ENCODE peak calls at places on chromosomes 6 and 20, in ten cellular contexts. One of them, this sample, is unnamed.
A peak's percentile ranks its signal among the peaks of the same experiment; 100 is the strongest.

GRCh38 chr20:57708694-57709673 is 831 bp downstream of the PMEPA1 start:
- DNase-seq in T47D: peak; percentile 50
- DNase-seq in nephron progenitor cell: peak; percentile 54
- DNase-seq in HFF-Myc: no peak
- DNase-seq in amniotic stem cell: no peak
- DNase-seq in kidney epithelial cell: no peak
- DNase-seq in NCI-H524: no peak
- DNase-seq in GM12892: no peak
- DNase-seq in OCI-LY7: no peak
- DNase-seq in PC-3: no peak
- DNase-seq in this sample: no peak

GRCh38 chr6:33727126-33727525 is 15.6 kb upstream of the UQCC2 start:
- DNase-seq in GM12892: no peak
- DNase-seq in OCI-LY7: no peak
- DNase-seq in kidney epithelial cell: no peak
- DNase-seq in nephron progenitor cell: no peak
- DNase-seq in NCI-H524: no peak
- DNase-seq in amniotic stem cell: no peak
- DNase-seq in T47D: no peak
- DNase-seq in PC-3: no peak
- DNase-seq in HFF-Myc: no peak
- DNase-seq in this sample: no peak

GRCh38 chr20:16821211-16822089 is 73.3 kb downstream of the OTOR start:
- DNase-seq in HFF-Myc: peak; percentile 20
- DNase-seq in NCI-H524: peak; percentile 11
- DNase-seq in GM12892: no peak
- DNase-seq in OCI-LY7: peak; percentile 57
- DNase-seq in PC-3: peak; percentile 69
- DNase-seq in nephron progenitor cell: peak; percentile 37
- DNase-seq in T47D: peak; percentile 32
- DNase-seq in amniotic stem cell: peak; percentile 18
- DNase-seq in kidney epithelial cell: peak; percentile 41
- DNase-seq in this sample: no peak

GRCh38 chr20:44284032-44284431 is 27.0 kb downstream of the FITM2 start:
- DNase-seq in GM12892: no peak
- DNase-seq in amniotic stem cell: no peak
- DNase-seq in NCI-H524: no peak
- DNase-seq in OCI-LY7: no peak
- DNase-seq in T47D: no peak
- DNase-seq in kidney epithelial cell: no peak
- DNase-seq in PC-3: no peak
- DNase-seq in HFF-Myc: no peak
- DNase-seq in nephron progenitor cell: no peak
- DNase-seq in this sample: no peak

GRCh38 chr6:21109421-21110178 is 484.0 kb upstream of the SOX4 start:
- DNase-seq in nephron progenitor cell: no peak
- DNase-seq in OCI-LY7: no peak
- DNase-seq in HFF-Myc: peak; percentile 73
- DNase-seq in amniotic stem cell: no peak
- DNase-seq in PC-3: peak; percentile 94
- DNase-seq in GM12892: no peak
- DNase-seq in NCI-H524: no peak
- DNase-seq in T47D: no peak
- DNase-seq in kidney epithelial cell: peak; percentile 77
- DNase-seq in this sample: peak; percentile 81

GRCh38 chr20:49846206-49846807 is 33.7 kb downstream of the SLC9A8 start:
- DNase-seq in GM12892: no peak
- DNase-seq in nephron progenitor cell: peak; percentile 37
- DNase-seq in amniotic stem cell: peak; percentile 34
- DNase-seq in HFF-Myc: no peak
- DNase-seq in PC-3: peak; percentile 85
- DNase-seq in kidney epithelial cell: no peak
- DNase-seq in OCI-LY7: peak; percentile 77
- DNase-seq in T47D: peak; percentile 28
- DNase-seq in NCI-H524: peak; percentile 39
- DNase-seq in this sample: peak; percentile 10

GRCh38 chr6:69957990-69958559 is 91.7 kb downstream of the COL19A1 start:
- DNase-seq in PC-3: peak; percentile 4
- DNase-seq in amniotic stem cell: no peak
- DNase-seq in T47D: no peak
- DNase-seq in kidney epithelial cell: no peak
- DNase-seq in GM12892: no peak
- DNase-seq in OCI-LY7: no peak
- DNase-seq in nephron progenitor cell: no peak
- DNase-seq in HFF-Myc: no peak
- DNase-seq in NCI-H524: peak; percentile 80
- DNase-seq in this sample: no peak

GRCh38 chr6:92369309-92369708 is 1050.0 kb downstream of the EPHA7 start:
- DNase-seq in PC-3: no peak
- DNase-seq in amniotic stem cell: no peak
- DNase-seq in GM12892: no peak
- DNase-seq in HFF-Myc: no peak
- DNase-seq in nephron progenitor cell: no peak
- DNase-seq in kidney epithelial cell: no peak
- DNase-seq in NCI-H524: no peak
- DNase-seq in T47D: no peak
- DNase-seq in OCI-LY7: no peak
- DNase-seq in this sample: no peak

GRCh38 chr6:45328523-45328922 is 393 bp downstream of the RUNX2 start:
- DNase-seq in amniotic stem cell: no peak
- DNase-seq in kidney epithelial cell: no peak
- DNase-seq in NCI-H524: no peak
- DNase-seq in GM12892: no peak
- DNase-seq in nephron progenitor cell: no peak
- DNase-seq in PC-3: no peak
- DNase-seq in OCI-LY7: no peak
- DNase-seq in HFF-Myc: no peak
- DNase-seq in T47D: no peak
- DNase-seq in this sample: no peak

GRCh38 chr20:44092551-44093248 is 94.3 kb downstream of the JPH2 start:
- DNase-seq in HFF-Myc: no peak
- DNase-seq in NCI-H524: no peak
- DNase-seq in amniotic stem cell: peak; percentile 11
- DNase-seq in OCI-LY7: peak; percentile 58
- DNase-seq in GM12892: no peak
- DNase-seq in nephron progenitor cell: no peak
- DNase-seq in T47D: no peak
- DNase-seq in kidney epithelial cell: no peak
- DNase-seq in PC-3: peak; percentile 82
- DNase-seq in this sample: no peak

GRCh38 chr6:167957626-167958025 is 39.8 kb upstream of the KIF25 start:
- DNase-seq in nephron progenitor cell: no peak
- DNase-seq in OCI-LY7: no peak
- DNase-seq in kidney epithelial cell: no peak
- DNase-seq in GM12892: no peak
- DNase-seq in T47D: no peak
- DNase-seq in NCI-H524: no peak
- DNase-seq in amniotic stem cell: no peak
- DNase-seq in PC-3: no peak
- DNase-seq in HFF-Myc: no peak
- DNase-seq in this sample: no peak

GRCh38 chr20:54980321-54980960 is 505.0 kb downstream of the DOK5 start:
- DNase-seq in T47D: no peak
- DNase-seq in amniotic stem cell: no peak
- DNase-seq in kidney epithelial cell: no peak
- DNase-seq in HFF-Myc: no peak
- DNase-seq in OCI-LY7: peak; percentile 4
- DNase-seq in GM12892: no peak
- DNase-seq in nephron progenitor cell: peak; percentile 8
- DNase-seq in PC-3: peak; percentile 44
- DNase-seq in NCI-H524: no peak
- DNase-seq in this sample: no peak

GRCh38 chr20:20214757-20215275 is 153.1 kb upstream of the INSM1 start:
- DNase-seq in GM12892: no peak
- DNase-seq in T47D: no peak
- DNase-seq in PC-3: no peak
- DNase-seq in nephron progenitor cell: no peak
- DNase-seq in amniotic stem cell: no peak
- DNase-seq in kidney epithelial cell: no peak
- DNase-seq in HFF-Myc: no peak
- DNase-seq in OCI-LY7: no peak
- DNase-seq in NCI-H524: peak; percentile 81
- DNase-seq in this sample: no peak

GRCh38 chr6:4776493-4776966 is 326 bp downstream of the CDYL start:
- DNase-seq in HFF-Myc: no peak
- DNase-seq in NCI-H524: no peak
- DNase-seq in OCI-LY7: peak; percentile 66
- DNase-seq in amniotic stem cell: no peak
- DNase-seq in PC-3: no peak
- DNase-seq in T47D: no peak
- DNase-seq in nephron progenitor cell: peak; percentile 70
- DNase-seq in GM12892: peak; percentile 34
- DNase-seq in kidney epithelial cell: no peak
- DNase-seq in this sample: no peak

GRCh38 chr20:25249198-25249931 is 1.5 kb downstream of the PYGB start:
- DNase-seq in amniotic stem cell: no peak
- DNase-seq in OCI-LY7: peak; percentile 8
- DNase-seq in NCI-H524: no peak
- DNase-seq in HFF-Myc: no peak
- DNase-seq in T47D: no peak
- DNase-seq in kidney epithelial cell: no peak
- DNase-seq in GM12892: no peak
- DNase-seq in PC-3: peak; percentile 50
- DNase-seq in nephron progenitor cell: no peak
- DNase-seq in this sample: no peak

GRCh38 chr6:79212859-79213258 is 21.6 kb downstream of the HMGN3 start:
- DNase-seq in PC-3: no peak
- DNase-seq in amniotic stem cell: no peak
- DNase-seq in HFF-Myc: no peak
- DNase-seq in NCI-H524: no peak
- DNase-seq in GM12892: no peak
- DNase-seq in nephron progenitor cell: no peak
- DNase-seq in T47D: no peak
- DNase-seq in OCI-LY7: no peak
- DNase-seq in kidney epithelial cell: no peak
- DNase-seq in this sample: no peak

GRCh38 chr6:104784884-104785283 is 74.8 kb downstream of the HACE1 start:
- DNase-seq in T47D: no peak
- DNase-seq in amniotic stem cell: peak; percentile 9
- DNase-seq in nephron progenitor cell: no peak
- DNase-seq in GM12892: no peak
- DNase-seq in NCI-H524: no peak
- DNase-seq in OCI-LY7: no peak
- DNase-seq in HFF-Myc: peak; percentile 47
- DNase-seq in kidney epithelial cell: no peak
- DNase-seq in PC-3: no peak
- DNase-seq in this sample: peak; percentile 19

GRCh38 chr6:135212935-135213334 is 31.8 kb downstream of the MYB start:
- DNase-seq in HFF-Myc: no peak
- DNase-seq in NCI-H524: no peak
- DNase-seq in T47D: no peak
- DNase-seq in kidney epithelial cell: no peak
- DNase-seq in PC-3: peak; percentile 64
- DNase-seq in GM12892: no peak
- DNase-seq in nephron progenitor cell: no peak
- DNase-seq in OCI-LY7: no peak
- DNase-seq in amniotic stem cell: no peak
- DNase-seq in this sample: no peak

GRCh38 chr20:35146299-35146921 is 726 bp downstream of the EDEM2 start:
- DNase-seq in kidney epithelial cell: no peak
- DNase-seq in OCI-LY7: peak; percentile 14
- DNase-seq in GM12892: no peak
- DNase-seq in PC-3: peak; percentile 47
- DNase-seq in amniotic stem cell: no peak
- DNase-seq in T47D: no peak
- DNase-seq in nephron progenitor cell: peak; percentile 36
- DNase-seq in HFF-Myc: no peak
- DNase-seq in NCI-H524: peak; percentile 24
- DNase-seq in this sample: no peak

GRCh38 chr6:134740473-134741192 is 209.3 kb downstream of the ALDH8A1 start:
- DNase-seq in HFF-Myc: no peak
- DNase-seq in nephron progenitor cell: no peak
- DNase-seq in amniotic stem cell: peak; percentile 23
- DNase-seq in OCI-LY7: no peak
- DNase-seq in NCI-H524: no peak
- DNase-seq in GM12892: no peak
- DNase-seq in kidney epithelial cell: no peak
- DNase-seq in PC-3: no peak
- DNase-seq in T47D: no peak
- DNase-seq in this sample: no peak

GRCh38 chr6:36414481-36414880 is 27.0 kb upstream of the ETV7 start:
- DNase-seq in nephron progenitor cell: no peak
- DNase-seq in PC-3: no peak
- DNase-seq in GM12892: no peak
- DNase-seq in NCI-H524: no peak
- DNase-seq in kidney epithelial cell: no peak
- DNase-seq in amniotic stem cell: no peak
- DNase-seq in T47D: no peak
- DNase-seq in HFF-Myc: no peak
- DNase-seq in OCI-LY7: no peak
- DNase-seq in this sample: no peak